ENCODE peak calls at places on chromosomes 11 and 22, in five cellular contexts. H is mucosa of descending colon; C is germinal center; J is CD4-positive, CD25-positive, alpha-beta regulatory T cell; S is left kidney. Q is an unnamed sample.

GRCh38 chr22:48035897-48036296 is 1273.4 kb downstream of the TBC1D22A start:
- DNase-seq in H (no peak), S (no peak), C (no peak), J (no peak), Q (no peak)

GRCh38 chr11:2509481-2510001 is 64.7 kb downstream of the KCNQ1 start:
- DNase-seq in H (no peak), J (no peak), S (peak), C (peak), Q (no peak)

GRCh38 chr11:2089536-2090165 is 49.5 kb downstream of the IGF2 start:
- DNase-seq in J (peak), S (peak), H (no peak), C (peak), Q (peak)

GRCh38 chr11:46293066-46293465 is 15.6 kb downstream of the CREB3L1 start:
- DNase-seq in H (no peak), J (no peak), S (no peak), C (no peak), Q (no peak)

GRCh38 chr11:22634897-22635629 is 9.4 kb upstream of the FANCF start:
- DNase-seq in J (no peak), C (no peak), S (no peak), H (peak), Q (no peak)

GRCh38 chr11:61345170-61345610 is 12.2 kb downstream of the TKFC start:
- DNase-seq in J (no peak), S (no peak), C (no peak), H (no peak), Q (no peak)

GRCh38 chr22:30187726-30188407 is 58.7 kb downstream of the LIF start:
- DNase-seq in J (peak), C (no peak), S (no peak), H (no peak), Q (no peak)

GRCh38 chr11:124644426-124645280 is 22.0 kb downstream of the TBRG1 start:
- DNase-seq in S (peak), C (peak), J (peak), H (peak), Q (peak)

GRCh38 chr11:99160447-99160846 is 139.7 kb downstream of the CNTN5 start:
- DNase-seq in S (no peak), H (no peak), C (no peak), J (no peak), Q (no peak)

GRCh38 chr11:119389611-119390254 is 8.2 kb upstream of the USP2 start:
- DNase-seq in H (peak), C (peak), J (peak), S (no peak), Q (no peak)

GRCh38 chr11:46414899-46415298 is 23.3 kb upstream of the CHRM4 start:
- DNase-seq in J (no peak), H (no peak), S (no peak), C (no peak), Q (no peak)

GRCh38 chr11:6612816-6613136 is 760 bp upstream of the TAF10 start:
- DNase-seq in H (peak), S (no peak), J (no peak), C (no peak), Q (no peak)

GRCh38 chr11:73652046-73652730 is 5.8 kb downstream of the PLEKHB1 start:
- DNase-seq in H (no peak), C (no peak), S (peak), J (no peak), Q (no peak)

GRCh38 chr11:86596861-86597632 is 75.4 kb downstream of the ME3 start:
- DNase-seq in S (no peak), H (no peak), J (no peak), C (no peak), Q (no peak)

GRCh38 chr22:45527456-45527855 is 24.8 kb downstream of the FBLN1 start:
- DNase-seq in J (no peak), C (no peak), S (no peak), H (no peak), Q (no peak)

GRCh38 chr22:45216133-45217003 is 24.3 kb downstream of the KIAA0930 start:
- DNase-seq in H (no peak), J (no peak), C (no peak), S (peak), Q (no peak)

GRCh38 chr22:17770180-17771077 is 3.8 kb downstream of the BID start:
- DNase-seq in C (no peak), J (no peak), S (no peak), H (no peak), Q (no peak)

GRCh38 chr11:128694618-128695481 is 978 bp downstream of the FLI1 start:
- DNase-seq in C (peak), H (peak), J (peak), S (peak), Q (no peak)

GRCh38 chr11:133927690-133928627 is 28.8 kb downstream of the IGSF9B start:
- DNase-seq in H (peak), J (peak), C (peak), S (peak), Q (peak)

GRCh38 chr22:49403102-49403501 is 424.6 kb downstream of the BRD1 start:
- DNase-seq in H (no peak), J (no peak), S (no peak), C (no peak), Q (no peak)

GRCh38 chr22:39478461-39478860 is 21.6 kb downstream of the MGAT3 start:
- DNase-seq in C (no peak), S (peak), J (no peak), H (peak), Q (no peak)

GRCh38 chr11:84163115-84163514 is 876.9 kb upstream of the CCDC90B start:
- DNase-seq in J (no peak), H (no peak), S (no peak), C (no peak), Q (no peak)

GRCh38 chr22:29717789-29718188 is 2.0 kb upstream of the CABP7 start:
- DNase-seq in C (no peak), J (no peak), S (no peak), H (no peak), Q (no peak)

GRCh38 chr11:2864890-2865289 is 20.7 kb downstream of the CDKN1C start:
- DNase-seq in C (no peak), H (no peak), J (no peak), S (no peak), Q (no peak)

GRCh38 chr11:20026629-20027545 is 133.4 kb downstream of the DBX1 start:
- DNase-seq in S (peak), H (peak), J (no peak), C (no peak), Q (no peak)

GRCh38 chr11:1931326-1931725 is 11.8 kb downstream of the TNNT3 start:
- DNase-seq in J (no peak), C (no peak), H (no peak), S (peak), Q (no peak)

GRCh38 chr22:50656122-50657070 is 16.2 kb upstream of the SHANK3 start:
- DNase-seq in H (no peak), J (no peak), S (peak), C (no peak), Q (no peak)

GRCh38 chr22:47817380-47817779 is 1054.9 kb downstream of the TBC1D22A start:
- DNase-seq in J (no peak), H (no peak), S (no peak), C (no peak), Q (no peak)

GRCh38 chr22:21606775-21607174 is 23.0 kb downstream of the YDJC start:
- DNase-seq in H (no peak), S (no peak), C (no peak), J (no peak), Q (no peak)

GRCh38 chr22:36563898-36564297 is 34.9 kb upstream of the EIF3D start:
- DNase-seq in C (no peak), H (no peak), S (no peak), J (no peak), Q (no peak)

GRCh38 chr11:121465709-121466062 is 12.9 kb upstream of the SORL1-AS1 start:
- DNase-seq in C (no peak), J (no peak), H (peak), S (no peak), Q (no peak)

GRCh38 chr11:8713760-8714159 is 31.2 kb downstream of the RPL27A start:
- DNase-seq in J (no peak), C (no peak), S (no peak), H (no peak), Q (no peak)

GRCh38 chr11:9590717-9591116 is 17.2 kb downstream of the WEE1 start:
- DNase-seq in S (no peak), J (no peak), C (no peak), H (no peak), Q (no peak)

GRCh38 chr22:29481265-29482000 is 1.4 kb downstream of the NEFH start:
- DNase-seq in S (peak), H (peak), C (no peak), J (no peak), Q (no peak)

GRCh38 chr22:28963362-28963761 is 80.0 kb downstream of the ZNRF3 start:
- DNase-seq in J (no peak), S (no peak), H (no peak), C (no peak), Q (no peak)